ENCODE peak calls at places on chromosomes 2 and 18, in four cellular contexts. N is A549, A is WTC11, F is K562. J is an unnamed sample.

GRCh38 chr2:64354857-64355680 is 98.9 kb upstream of the LGALSL start:
- DNase-seq in N (peak; percentile 70), A (no peak), F (peak; percentile 59), J (no peak)

GRCh38 chr2:175275499-175275898 is 94.0 kb upstream of the ATP5MC3 start:
- DNase-seq in N (no peak), A (no peak), F (no peak), J (no peak)

GRCh38 chr2:46273225-46273863 is 23.9 kb upstream of the EPAS1 start:
- DNase-seq in N (no peak), A (no peak), F (no peak), J (no peak)

GRCh38 chr2:240374085-240374907 is 61.2 kb upstream of the GPC1 start:
- DNase-seq in N (peak; percentile 87), A (no peak), F (no peak), J (peak; percentile 20)

GRCh38 chr2:159484537-159484936 is 131.8 kb downstream of the BAZ2B start:
- DNase-seq in N (no peak), A (no peak), F (no peak), J (no peak)

GRCh38 chr2:241703128-241703604 is 1.3 kb downstream of the ING5 start:
- DNase-seq in N (peak; percentile 29), A (no peak), F (no peak), J (no peak)

GRCh38 chr2:11502740-11503292 is 31.0 kb upstream of the GREB1 start:
- DNase-seq in N (peak; percentile 42), A (no peak), F (no peak), J (peak; percentile 88)

GRCh38 chr2:168345601-168346000 is 98.2 kb upstream of the STK39 start:
- DNase-seq in N (no peak), A (no peak), F (no peak), J (no peak)

GRCh38 chr2:118433566-118433965 is 345.3 kb downstream of the INSIG2 start:
- DNase-seq in N (no peak), A (no peak), F (no peak), J (no peak)

GRCh38 chr2:120935339-120936313 is 200.0 kb downstream of the GLI2 start:
- DNase-seq in N (peak; percentile 96), A (no peak), F (no peak), J (peak; percentile 97)

GRCh38 chr2:133369896-133370295 is 198.4 kb downstream of the NCKAP5 start:
- DNase-seq in N (no peak), A (no peak), F (no peak), J (no peak)

GRCh38 chr2:129402076-129402475 is 577.4 kb upstream of the RAB6C start:
- DNase-seq in N (no peak), A (no peak), F (no peak), J (no peak)

GRCh38 chr2:101291973-101292372 is 16.5 kb downstream of the RNF149 start:
- DNase-seq in N (no peak), A (no peak), F (no peak), J (no peak)

GRCh38 chr18:59988098-59988706 is 88.4 kb downstream of the PMAIP1 start:
- DNase-seq in N (peak; percentile 53), A (peak; percentile 50), F (peak; percentile 21), J (peak; percentile 23)

GRCh38 chr2:207258191-207258991 is 92.6 kb upstream of the KLF7 start:
- DNase-seq in N (peak; percentile 97), A (no peak), F (no peak), J (no peak)

GRCh38 chr2:100291152-100291970 is 30.9 kb downstream of the LONRF2 start:
- DNase-seq in N (peak; percentile 99), A (no peak), F (peak; percentile 93), J (peak; percentile 72)

GRCh38 chr18:34697891-34698290 is 12.2 kb upstream of the DTNA start:
- DNase-seq in N (no peak), A (no peak), F (no peak), J (no peak)

GRCh38 chr2:66853585-66853984 is 418.7 kb downstream of the MEIS1 start:
- DNase-seq in N (no peak), A (no peak), F (no peak), J (no peak)

GRCh38 chr18:24006731-24007308 is 7.7 kb upstream of the TTC39C start:
- DNase-seq in N (peak; percentile 18), A (no peak), F (no peak), J (no peak)

GRCh38 chr2:12318427-12319057 is 398.2 kb upstream of the TRIB2 start:
- DNase-seq in N (no peak), A (no peak), F (no peak), J (no peak)

GRCh38 chr2:119549236-119549635 is 5.0 kb downstream of the CFAP221 start:
- DNase-seq in N (no peak), A (no peak), F (no peak), J (no peak)
- TF ChIP-seq HMGXB4 in N (no peak), A (no peak), F (no peak), J (no peak)

GRCh38 chr18:75183524-75183923 is 25.4 kb downstream of the PTGR3 start:
- DNase-seq in N (no peak), A (no peak), F (no peak), J (no peak)
- TF ChIP-seq HMGXB4 in N (no peak), A (no peak), F (no peak), J (no peak)

GRCh38 chr2:195836002-195836401 is 179.0 kb downstream of the SLC39A10 start:
- DNase-seq in N (no peak), A (no peak), F (no peak), J (no peak)

GRCh38 chr2:195834836-195835235 is 177.8 kb downstream of the SLC39A10 start:
- DNase-seq in N (no peak), A (no peak), F (no peak), J (no peak)

GRCh38 chr2:195830968-195831810 is 174.2 kb downstream of the SLC39A10 start:
- DNase-seq in N (no peak), A (no peak), F (no peak), J (no peak)
- TF ChIP-seq HMGXB4 in N (no peak), A (no peak), F (no peak), J (no peak)

GRCh38 chr2:10449838-10450691 is 1.9 kb upstream of the ODC1 start:
- DNase-seq in N (peak; percentile 80), A (no peak), F (no peak), J (peak; percentile 93)
- TF ChIP-seq HMGXB4 in N (no peak), A (no peak), F (no peak), J (peak; percentile 73)

GRCh38 chr2:234845602-234846588 is 105.9 kb upstream of the SH3BP4 start:
- DNase-seq in N (no peak), A (no peak), F (no peak), J (peak; percentile 96)

GRCh38 chr2:234848578-234848977 is 103.2 kb upstream of the SH3BP4 start:
- DNase-seq in N (no peak), A (no peak), F (no peak), J (peak; percentile 44)

GRCh38 chr2:234847639-234848038 is 104.2 kb upstream of the SH3BP4 start:
- DNase-seq in N (no peak), A (no peak), F (no peak), J (no peak)

GRCh38 chr2:234847364-234847635 is 104.5 kb upstream of the SH3BP4 start:
- DNase-seq in N (no peak), A (no peak), F (no peak), J (no peak)

DNA sequence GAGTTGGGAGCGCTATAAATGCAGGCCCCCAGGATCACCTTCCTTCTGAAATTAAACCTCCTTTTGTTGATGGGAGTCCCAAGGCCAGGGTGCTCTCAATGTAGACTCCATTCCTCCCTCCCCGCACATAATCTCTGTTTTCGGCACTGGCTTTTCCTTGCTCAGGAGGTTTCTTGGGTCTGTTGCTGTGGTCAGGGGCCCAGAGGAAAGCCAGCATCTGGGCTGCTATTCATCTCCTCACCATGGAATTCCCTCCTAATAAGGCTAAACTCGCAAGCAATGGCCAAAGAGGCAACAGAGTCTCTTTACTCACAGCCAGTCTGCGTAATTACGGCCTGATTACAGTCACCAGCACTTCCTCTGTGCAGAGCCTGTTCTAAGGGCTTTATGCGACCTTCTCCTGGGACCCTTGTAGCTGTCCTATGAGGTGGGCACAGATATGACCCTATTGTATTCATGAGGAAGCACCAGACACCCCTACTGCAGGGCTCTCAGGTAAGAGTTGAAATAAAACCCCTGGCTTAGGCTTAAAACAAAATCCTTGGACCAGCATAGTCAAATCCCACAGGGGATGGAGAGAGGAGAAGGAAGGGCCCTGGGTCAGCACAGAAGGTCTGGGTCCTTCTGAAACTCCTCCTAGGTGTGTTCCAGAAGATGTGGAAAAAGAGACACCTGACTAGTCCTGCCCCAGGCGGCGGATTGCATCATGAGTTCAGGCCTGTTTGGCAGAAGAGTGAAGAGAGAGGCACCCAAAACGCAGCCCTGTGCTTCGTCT is 105.0 kb upstream of the SH3BP4 start:
- DNase-seq in N (no peak), A (no peak), F (no peak), J (no peak)
- TF ChIP-seq HMGXB4 in N (no peak), A (no peak), F (no peak), J (no peak)

DNA sequence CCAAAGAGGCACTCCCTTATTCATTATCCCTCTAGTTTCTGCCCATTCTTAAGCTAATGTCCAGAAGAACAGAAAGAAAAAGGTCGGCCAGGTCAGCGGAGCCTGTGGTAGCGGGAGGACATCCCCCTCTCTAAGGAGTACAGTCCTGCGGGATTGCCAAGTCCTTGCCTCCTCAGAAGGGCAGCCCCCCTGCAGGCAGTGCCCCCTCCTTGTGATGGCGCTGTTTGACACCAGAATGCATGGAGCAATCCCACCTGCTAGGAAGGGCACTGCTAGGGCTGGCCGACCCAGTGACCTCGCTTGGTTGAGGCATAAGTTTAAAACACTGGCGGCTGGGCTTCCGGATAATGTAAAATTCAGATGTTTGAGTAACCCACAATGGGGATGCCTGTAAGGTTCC is 33.9 kb downstream of the ST6GAL2 start:
- DNase-seq in N (no peak), A (peak; percentile 56), F (no peak), J (no peak)
- TF ChIP-seq HMGXB4 in N (no peak), A (no peak), F (no peak), J (no peak)

GRCh38 chr18:48877941-48878340 is 72.8 kb downstream of the SMAD7 start:
- DNase-seq in N (no peak), A (no peak), F (no peak), J (no peak)
- TF ChIP-seq HMGXB4 in N (no peak), A (no peak), F (no peak), J (no peak)

DNA sequence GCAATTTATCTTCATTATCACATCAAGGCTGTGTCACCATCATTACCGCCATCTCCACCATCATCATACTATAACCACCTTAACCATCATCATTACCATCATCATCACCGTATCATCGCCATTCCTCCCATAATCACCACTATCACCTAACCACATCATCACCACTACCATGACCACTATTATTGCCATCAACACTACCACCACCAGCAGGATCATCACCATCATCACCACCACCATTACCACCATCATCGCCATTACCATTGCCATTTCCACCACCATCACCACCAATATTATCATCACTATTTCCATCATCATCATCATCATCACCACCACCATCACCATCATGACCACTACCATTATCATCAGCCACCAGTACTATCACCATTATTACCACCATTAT is 314.4 kb downstream of the CYP26B1 start:
- DNase-seq in N (no peak), A (no peak), F (no peak), J (no peak)
- TF ChIP-seq HMGXB4 in N (no peak), A (no peak), F (no peak), J (no peak)

DNA sequence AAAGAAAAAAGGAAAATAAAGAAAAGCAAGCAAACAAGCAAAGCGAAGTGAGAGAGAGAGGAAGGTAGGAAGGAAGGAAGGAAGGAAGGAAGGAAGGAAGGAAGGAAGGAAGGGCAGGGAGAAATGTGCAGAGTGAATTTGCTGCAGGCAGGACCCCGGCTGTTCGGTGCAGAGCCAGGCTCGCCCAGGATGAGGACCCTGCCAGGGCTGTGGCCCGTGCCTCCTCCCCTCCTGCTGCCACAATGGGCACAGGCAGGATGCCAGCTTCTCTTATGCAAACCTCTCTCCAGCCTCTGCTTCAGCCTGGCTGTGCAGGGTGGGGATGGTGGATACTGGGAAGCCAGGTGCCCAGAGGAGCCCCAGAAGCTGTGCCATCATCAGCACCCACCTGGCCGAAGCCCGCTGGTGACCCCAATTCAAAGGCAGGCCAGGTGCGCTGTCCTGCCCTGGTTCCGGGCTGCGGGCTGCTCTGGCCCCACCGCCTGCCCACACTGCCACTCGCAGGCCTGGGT is 3.2 kb downstream of the GPR17 start:
- DNase-seq in N (no peak), A (no peak), F (no peak), J (no peak)
- TF ChIP-seq HMGXB4 in N (no peak), A (no peak), F (no peak), J (no peak)

J was measured in HepG2.